ENCODE peak calls at places on chromosomes 13 and 19, in five cellular contexts. U is breast epithelium, F is astrocyte of the spinal cord, D is lower leg skin, E is mucosa of descending colon. I is an unnamed sample.

GRCh38 chr13:58324130-58324529 is 692.6 kb downstream of the PCDH17 start:
- DNase-seq in E (no peak), D (no peak), U (no peak), F (no peak), I (no peak)

GRCh38 chr13:73913043-73913740 is 221.0 kb downstream of the KLF12 start:
- DNase-seq in E (no peak), D (no peak), F (peak), U (no peak), I (peak)

GRCh38 chr19:44005968-44006367 is 3.2 kb downstream of the ZNF230 start:
- DNase-seq in E (no peak), F (no peak), U (no peak), D (no peak), I (peak)

GRCh38 chr13:36029171-36029570 is 102.0 kb downstream of the DCLK1 start:
- DNase-seq in D (no peak), F (peak), U (no peak), E (no peak), I (peak)

GRCh38 chr19:1942078-1942933 is 1.3 kb downstream of the CSNK1G2 start:
- DNase-seq in F (peak), U (peak), E (peak), D (peak), I (no peak)

GRCh38 chr13:51292000-51292550 is 47.4 kb upstream of the SERPINE3 start:
- DNase-seq in F (peak), E (no peak), U (no peak), D (no peak), I (no peak)

GRCh38 chr19:8224394-8225145 is 15.4 kb downstream of the CERS4 start:
- DNase-seq in E (peak), U (peak), D (peak), F (no peak), I (peak)

GRCh38 chr13:33639158-33639557 is 178.8 kb upstream of the RFC3 start:
- DNase-seq in D (peak), F (no peak), E (peak), U (no peak), I (peak)

GRCh38 chr19:883661-884211 is 9.3 kb downstream of the MED16 start:
- DNase-seq in U (no peak), F (no peak), D (no peak), E (no peak), I (no peak)

GRCh38 chr19:1290699-1291651 is 5.3 kb downstream of the EFNA2 start:
- DNase-seq in U (no peak), F (no peak), E (peak), D (no peak), I (no peak)

GRCh38 chr13:26929971-26930730 is 169.6 kb upstream of the GPR12 start:
- DNase-seq in F (peak), E (peak), U (no peak), D (peak), I (no peak)
- H3K4me3 ChIP-seq in F (no peak), E (no peak), U (no peak), D (no peak), I (peak)

GRCh38 chr19:47018923-47019322 is 714 bp upstream of the NPAS1 start:
- DNase-seq in E (no peak), U (no peak), D (no peak), F (no peak), I (no peak)

GRCh38 chr19:47020992-47021496 is 1.4 kb downstream of the NPAS1 start:
- DNase-seq in D (no peak), F (no peak), E (no peak), U (no peak), I (no peak)

GRCh38 chr19:47021536-47022139 is 2.0 kb downstream of the NPAS1 start:
- DNase-seq in U (no peak), E (no peak), F (no peak), D (no peak), I (no peak)

GRCh38 chr19:47019431-47020041 is at the start of gene NPAS1:
- DNase-seq in U (no peak), E (no peak), F (no peak), D (no peak), I (no peak)

DNA sequence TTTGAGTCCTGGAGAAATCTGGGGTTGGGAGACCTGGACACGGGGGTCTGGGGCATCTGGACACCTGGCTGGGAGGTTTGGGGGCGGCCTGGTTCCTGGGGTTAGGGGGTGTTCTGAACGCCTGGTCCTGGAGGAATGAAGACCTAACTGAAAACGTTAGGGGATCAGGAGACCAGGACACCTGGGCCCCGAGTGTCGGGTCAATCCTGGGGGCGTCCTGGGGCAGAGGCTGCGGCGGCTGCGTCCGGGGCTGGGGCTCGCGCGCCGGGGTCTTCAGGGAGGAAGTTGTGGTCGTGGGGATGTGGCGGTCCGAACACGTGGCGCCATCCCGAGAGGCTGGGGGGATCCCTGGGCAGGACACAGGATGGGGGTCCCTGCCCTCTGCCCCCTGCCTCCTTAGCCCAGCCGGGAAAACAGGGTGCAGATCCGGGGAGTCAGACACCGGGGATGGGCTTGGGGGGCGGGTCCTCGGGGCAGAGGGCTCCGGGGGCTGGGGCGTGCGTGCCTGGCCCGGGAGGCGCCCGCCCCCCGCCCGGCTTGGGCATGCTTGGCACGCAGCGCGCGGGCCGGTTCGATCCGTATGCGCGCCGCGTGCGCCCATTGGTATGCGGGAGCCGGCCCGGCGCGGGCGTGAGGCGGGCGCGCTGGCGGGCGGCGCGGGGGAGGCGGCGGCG is 632 bp downstream of the NPAS1 start:
- DNase-seq in F (no peak), D (no peak), E (no peak), U (no peak), I (no peak)
- H3K4me3 ChIP-seq in F (no peak), D (no peak), E (no peak), U (peak), I (peak)

DNA sequence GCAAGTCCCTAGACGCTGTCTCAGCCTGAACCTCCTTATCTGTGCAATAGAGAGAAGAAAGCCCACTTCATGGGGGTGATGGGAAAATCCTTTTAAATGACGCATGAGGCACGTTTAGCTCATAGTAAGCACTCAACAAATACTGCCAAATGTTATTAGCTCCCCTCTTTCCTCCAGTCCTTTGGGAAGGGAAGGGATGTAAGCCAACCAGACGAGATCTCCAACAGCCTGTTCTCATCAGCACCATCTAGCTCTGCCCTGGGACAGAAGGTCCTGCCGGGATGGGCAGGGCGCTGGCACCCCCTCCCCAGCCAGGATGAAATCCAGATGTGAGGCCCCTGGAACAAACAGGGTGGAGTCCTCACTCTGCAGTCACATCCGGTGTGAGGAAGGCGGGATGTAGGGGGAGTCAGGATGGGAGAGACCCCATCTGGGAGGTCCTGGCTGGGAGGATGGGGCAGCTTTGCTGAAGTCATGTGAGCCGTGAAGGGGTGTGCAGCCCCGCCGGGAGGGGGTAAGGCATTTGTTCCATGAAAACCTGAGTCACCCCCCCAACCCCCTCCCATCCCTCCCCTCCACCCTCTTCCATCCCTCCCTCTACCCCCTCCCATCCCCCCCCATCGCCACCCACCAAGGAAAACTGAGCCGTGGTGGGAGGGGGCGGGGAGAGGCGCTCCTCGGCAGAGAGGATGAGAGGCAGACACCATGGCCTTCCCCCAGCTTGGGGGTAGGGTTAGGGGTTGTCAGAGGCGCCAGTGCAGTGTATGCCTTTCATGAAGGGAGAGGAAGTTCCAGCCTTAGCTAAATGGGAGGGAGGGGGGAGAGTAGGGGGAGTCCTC is 4.5 kb downstream of the S1PR2 start:
- DNase-seq in F (peak), E (peak), U (peak), D (peak), I (peak)
- H3K4me3 ChIP-seq in F (no peak), E (no peak), U (peak), D (no peak), I (no peak)

DNA sequence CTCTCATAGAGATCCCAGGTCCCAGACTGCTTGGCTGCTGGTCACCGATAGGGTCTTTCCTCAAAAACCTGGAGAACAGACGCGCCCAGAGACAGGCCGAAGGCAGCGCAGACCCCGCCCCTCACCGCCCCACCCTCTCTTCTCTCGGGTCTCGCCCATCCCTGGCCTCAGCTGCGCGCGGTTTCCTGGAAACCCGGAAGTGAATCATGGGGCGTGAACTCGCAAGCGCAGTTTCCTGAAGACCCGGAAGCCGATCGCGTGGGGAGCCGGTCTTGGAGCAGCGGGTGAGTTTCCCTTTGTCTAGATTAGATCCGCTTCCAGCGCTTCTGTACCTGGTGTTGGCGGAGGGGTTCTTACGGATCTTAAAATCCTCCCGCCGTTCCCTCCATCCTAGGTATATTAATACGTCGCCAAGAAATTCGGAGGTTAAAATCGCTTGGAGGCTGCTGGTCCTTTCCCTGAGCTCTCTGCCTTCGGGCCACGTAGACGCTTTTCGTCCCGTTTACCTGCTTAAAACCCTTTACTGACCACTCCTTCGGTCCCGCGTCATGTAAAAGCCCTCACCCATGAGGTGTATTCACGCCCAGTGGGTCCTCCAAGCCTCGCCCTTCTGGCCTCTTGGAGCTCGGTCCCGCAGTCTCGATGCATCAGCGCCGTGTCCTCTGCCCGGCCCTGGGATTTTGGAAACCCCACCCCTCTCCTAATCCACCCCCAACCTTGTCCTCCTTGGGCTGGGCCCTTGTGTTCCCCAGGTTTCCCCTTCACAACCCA is at the start of gene ZNF578:
- DNase-seq in U (peak), F (peak), E (peak), D (peak), I (peak)
- H3K4me3 ChIP-seq in U (peak), F (peak), E (no peak), D (peak), I (peak)

DNA sequence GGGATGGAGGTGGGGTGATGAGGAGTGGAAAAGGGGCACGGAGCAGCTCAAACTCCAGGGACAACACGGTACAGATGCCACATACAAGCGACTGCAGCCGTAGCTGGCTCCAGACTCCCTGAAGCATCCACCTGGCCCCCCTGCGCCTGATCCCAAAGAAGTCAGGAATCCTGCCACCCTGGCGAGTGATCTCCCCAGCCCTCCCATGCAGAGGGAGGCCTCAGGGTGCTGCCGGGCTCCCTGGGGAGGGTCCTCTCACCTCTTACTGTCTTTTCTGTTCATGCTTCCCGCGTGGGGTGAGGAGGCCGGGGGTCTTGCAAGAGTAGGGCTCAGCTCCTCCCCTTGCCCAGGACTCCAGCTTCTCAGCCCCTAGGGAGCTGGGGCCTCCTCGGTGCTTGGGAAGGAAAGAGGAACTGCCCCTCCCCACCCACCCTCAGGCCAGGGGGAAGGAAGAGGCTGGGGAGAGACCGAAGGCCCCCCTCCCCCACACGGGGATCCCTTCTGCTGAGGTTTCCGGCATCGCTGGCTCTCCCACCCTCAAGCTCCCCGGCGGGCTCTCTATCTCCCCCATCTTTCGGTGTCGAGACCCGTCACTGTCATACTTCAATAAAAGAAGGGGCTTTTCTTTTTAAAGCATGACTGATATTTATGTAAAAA is at the start of gene RASGRP4:
- DNase-seq in F (no peak), D (no peak), E (no peak), U (no peak), I (no peak)
- H3K4me3 ChIP-seq in F (no peak), D (peak), E (no peak), U (peak), I (no peak)

GRCh38 chr19:3606174-3606689 is 443 bp downstream of the TBXA2R start:
- DNase-seq in F (no peak), E (peak), U (peak), D (no peak), I (no peak)
- H3K4me3 ChIP-seq in F (peak), E (no peak), U (peak), D (peak), I (peak)

DNA sequence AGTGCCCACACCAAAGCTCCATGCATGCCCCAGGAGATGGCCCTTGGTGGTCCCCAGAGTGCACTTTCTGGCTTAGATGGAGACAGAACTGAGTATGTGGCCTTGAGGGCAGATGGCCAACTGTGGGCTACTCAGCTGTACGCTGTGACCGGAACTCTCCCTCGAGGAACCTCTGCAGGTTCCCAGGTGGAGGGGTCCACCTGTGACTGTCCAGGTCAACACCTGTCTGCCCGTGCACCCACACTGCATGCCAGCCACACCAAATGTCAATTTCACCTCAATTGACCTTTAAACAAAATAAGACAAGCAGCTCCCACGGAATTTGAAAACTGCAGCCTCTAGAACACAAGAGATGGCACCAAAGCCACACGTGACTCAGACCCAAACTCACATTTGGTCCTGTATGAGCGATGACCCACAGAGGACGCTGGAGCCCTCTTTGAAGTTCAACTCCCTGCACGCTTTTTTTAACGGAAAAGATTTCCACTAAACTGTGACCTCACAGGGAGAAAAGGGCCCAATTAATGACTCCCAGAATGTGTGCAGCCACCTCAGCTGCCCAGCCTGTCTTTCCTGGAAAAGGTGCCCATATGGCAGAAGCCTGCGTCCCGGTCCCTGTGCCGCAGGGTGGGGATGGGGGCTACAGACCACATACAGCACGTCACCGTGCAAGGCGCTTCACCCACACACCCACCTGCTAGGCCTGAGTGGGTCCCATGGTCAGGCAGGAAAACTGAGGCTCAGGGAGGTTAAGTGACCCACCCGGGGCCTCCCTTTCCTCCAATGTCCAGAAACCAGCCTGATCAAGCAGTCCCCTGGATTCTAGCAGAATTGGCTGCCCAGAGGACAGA is 47.7 kb downstream of the KLF2 start:
- DNase-seq in F (no peak), D (no peak), U (no peak), E (no peak), I (no peak)
- H3K4me3 ChIP-seq in F (no peak), D (no peak), U (no peak), E (no peak), I (no peak)

DNA sequence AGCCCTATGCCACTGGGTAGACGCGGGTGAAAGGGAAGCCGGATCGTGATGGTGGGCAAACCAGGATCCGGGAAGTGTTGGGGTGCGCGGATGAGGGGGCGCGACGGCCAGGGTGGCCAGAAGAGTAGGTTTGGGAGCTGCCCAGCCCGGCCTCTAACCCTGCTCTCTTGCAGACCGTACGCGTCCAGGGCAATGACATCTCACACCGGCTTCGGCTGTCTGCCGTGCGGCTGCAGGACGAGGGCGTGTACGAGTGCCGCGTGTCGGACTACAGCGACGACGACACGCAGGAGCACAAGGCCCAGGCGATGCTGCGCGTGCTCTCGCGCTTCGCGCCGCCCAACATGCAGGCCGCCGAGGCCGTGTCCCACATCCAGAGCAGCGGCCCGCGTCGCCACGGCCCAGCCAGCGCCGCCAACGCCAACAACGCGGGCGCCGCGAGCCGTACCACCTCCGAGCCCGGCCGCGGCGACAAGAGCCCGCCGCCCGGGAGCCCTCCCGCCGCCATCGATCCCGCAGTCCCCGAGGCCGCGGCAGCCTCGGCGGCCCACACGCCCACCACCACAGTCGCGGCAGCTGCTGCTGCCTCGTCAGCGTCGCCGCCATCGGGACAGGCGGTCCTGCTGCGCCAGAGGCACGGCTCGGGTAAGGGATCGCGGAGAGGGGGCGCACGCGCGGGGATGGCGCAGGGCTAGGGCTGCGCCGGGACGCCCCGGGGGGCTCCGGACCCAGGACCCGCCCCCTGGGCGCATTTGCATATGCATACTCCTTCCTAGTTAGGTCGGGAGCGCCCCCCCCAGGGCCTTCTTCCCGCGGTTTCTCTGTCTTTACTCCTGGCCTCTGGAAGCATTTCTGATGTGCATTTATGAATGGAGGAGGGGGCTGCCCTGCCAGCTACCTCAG is 4.1 kb downstream of the VSTM2B start:
- DNase-seq in F (no peak), D (no peak), U (no peak), E (no peak), I (no peak)
- H3K4me3 ChIP-seq in F (no peak), D (no peak), U (peak), E (no peak), I (no peak)

DNA sequence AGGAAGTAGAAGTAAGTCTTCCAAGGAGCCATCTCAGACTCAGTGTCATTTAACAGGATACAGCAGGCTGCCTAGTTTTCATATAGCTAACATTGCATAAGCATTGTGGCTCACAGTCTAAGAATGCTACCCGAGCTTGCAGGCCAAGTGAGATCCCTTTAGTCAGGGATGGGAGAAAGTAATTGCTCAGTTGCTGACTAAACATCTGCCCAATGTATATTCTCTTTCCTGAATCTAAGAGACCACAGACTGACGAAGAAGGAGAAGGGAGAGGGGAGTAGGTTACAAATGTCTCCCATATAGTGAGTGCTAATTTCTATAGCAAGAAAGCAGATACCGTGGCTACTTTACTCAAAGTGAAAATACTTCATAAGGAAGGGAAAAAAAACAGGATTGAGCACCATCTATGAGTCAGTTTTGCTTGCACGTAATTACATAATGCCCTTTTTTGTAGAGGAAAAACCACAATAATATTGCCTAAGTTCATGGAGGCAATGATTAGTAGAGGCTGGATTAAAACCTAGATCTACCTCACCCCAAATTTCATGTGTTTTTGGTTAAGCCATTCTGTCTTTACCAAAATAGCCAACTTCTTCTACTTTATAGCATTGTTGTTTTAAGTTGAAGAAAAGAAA is 454.0 kb downstream of the COG6 start:
- DNase-seq in E (no peak), U (no peak), F (peak), D (no peak), I (peak)
- H3K4me3 ChIP-seq in E (no peak), U (no peak), F (no peak), D (no peak), I (no peak)